ENCODE peak calls at places on chromosomes 11 and 22, in nine cellular contexts. K is HAP-1; U is frontal cortex; F is activated naive CD8-positive, alpha-beta T cell treated with anti-CD3 and anti-CD28 coated beads, Interleukin-2, amount 50 U/mL, for 24 hours; A is type B pancreatic cell; E is epithelial cell of proximal tubule; R is stimulated activated CD8-positive, alpha-beta memory T cell treated with anti-CD3 and anti-CD28 coated beads, Interleukin-15, amount 100 ng/mL, for 24 hours; N is Daoy; Q is aorta. S is an unnamed sample.

GRCh38 chr11:28808771-28809170 is 700.6 kb downstream of the METTL15 start:
- DNase-seq in K (no peak), E (no peak), N (no peak), F (no peak), Q (no peak), R (no peak), U (no peak), A (no peak), S (no peak)

GRCh38 chr11:131248588-131248987 is 121.8 kb upstream of the NTM start:
- DNase-seq in F (no peak), R (no peak), E (no peak), A (no peak), Q (no peak), K (no peak), U (no peak), N (peak; percentile 32), S (no peak)

GRCh38 chr11:10310301-10310841 is 5.5 kb downstream of the ADM start:
- DNase-seq in R (no peak), A (no peak), N (no peak), Q (no peak), F (no peak), E (no peak), K (no peak), U (no peak), S (no peak)

GRCh38 chr11:959608-960007 is 33.9 kb downstream of the AP2A2 start:
- DNase-seq in N (no peak), E (no peak), R (no peak), K (no peak), F (no peak), U (no peak), Q (no peak), A (no peak), S (no peak)

GRCh38 chr11:132674161-132674560 is 858.1 kb downstream of the OPCML start:
- DNase-seq in A (no peak), U (no peak), F (no peak), K (no peak), E (no peak), R (no peak), Q (no peak), N (no peak), S (no peak)

GRCh38 chr22:47192651-47193437 is 430.4 kb downstream of the TBC1D22A start:
- DNase-seq in R (no peak), U (no peak), Q (peak; percentile 67), K (peak; percentile 41), E (no peak), F (peak; percentile 8), N (peak; percentile 62), A (peak; percentile 62), S (no peak)

GRCh38 chr22:22785316-22786065 is 102.1 kb upstream of the IGLL5 start:
- DNase-seq in Q (no peak), N (no peak), A (no peak), R (no peak), E (no peak), F (no peak), U (no peak), K (no peak), S (no peak)

GRCh38 chr11:76510060-76511047 is 65.5 kb downstream of the EMSY start:
- DNase-seq in F (no peak), Q (no peak), U (no peak), E (peak; percentile 22), R (no peak), A (no peak), K (no peak), N (no peak), S (no peak)

S was measured in amygdala.